ENCODE peak calls at places on chromosomes 4 and X, in nine cellular contexts. E is Kasumi-1; S is fibroblast of mammary gland; X is MM.1S; T is EL; K is activated CD4-positive, alpha-beta T cell treated with anti-CD3 and anti-CD28 coated beads, Interleukin-2, amount 50 U/mL, for 1 hour; O is cardiac muscle cell; I is left ventricle myocardium superior; Q is brain microvascular endothelial cell. Y is an unnamed sample.

GRCh38 chr4:100828986-100829685 is 311.3 kb upstream of the EMCN start:
- DNase-seq in S (peak; percentile 53), O (peak; percentile 25), T (peak; percentile 15), X (no peak), E (no peak), Q (no peak), I (no peak), K (no peak), Y (no peak)

GRCh38 chrX:66110112-66110511 is 53.9 kb upstream of the HEPH start:
- DNase-seq in X (peak; percentile 53), O (peak; percentile 20), K (no peak), I (no peak), Q (no peak), E (peak; percentile 75), T (peak; percentile 8), S (peak; percentile 39), Y (no peak)

GRCh38 chrX:1222511-1223252 is 10.2 kb upstream of the CRLF2 start:
- DNase-seq in O (no peak), K (no peak), E (no peak), Q (peak; percentile 25), I (no peak), T (peak; percentile 76), S (peak; percentile 10), X (no peak), Y (peak; percentile 68)

GRCh38 chrX:117407449-117408170 is 709.0 kb downstream of the KLHL13 start:
- DNase-seq in S (no peak), T (no peak), I (no peak), X (no peak), Q (no peak), O (no peak), K (no peak), E (no peak), Y (no peak)

GRCh38 chr4:140884431-140885058 is 128.4 kb upstream of the TBC1D9 start:
- DNase-seq in T (peak; percentile 68), S (peak; percentile 81), I (no peak), K (no peak), E (peak; percentile 84), X (peak; percentile 78), O (peak; percentile 86), Q (peak; percentile 65), Y (peak; percentile 50)

GRCh38 chr4:2799444-2799911 is 6.6 kb downstream of the SH3BP2 start:
- DNase-seq in E (peak; percentile 29), X (no peak), S (no peak), T (no peak), I (no peak), K (no peak), Q (no peak), O (no peak), Y (no peak)

GRCh38 chr4:111945014-111945413 is 200.2 kb upstream of the FAM241A start:
- DNase-seq in X (no peak), T (no peak), K (no peak), Q (no peak), S (no peak), E (peak; percentile 41), O (peak; percentile 3), I (no peak), Y (no peak)

GRCh38 chr4:1030559-1030958 is 19.1 kb downstream of the FGFRL1 start:
- DNase-seq in O (no peak), T (no peak), S (no peak), I (no peak), E (no peak), X (no peak), Q (no peak), K (no peak), Y (no peak)

GRCh38 chrX:51407520-51408409 is 75.1 kb downstream of the NUDT10 start:
- DNase-seq in X (no peak), O (no peak), I (no peak), S (no peak), K (no peak), E (no peak), Q (no peak), T (no peak), Y (peak; percentile 12)

GRCh38 chr4:139841464-139842195 is 176.0 kb downstream of the MGST2 start:
- DNase-seq in Q (no peak), E (no peak), I (no peak), X (no peak), K (no peak), O (no peak), T (no peak), S (no peak), Y (no peak)

GRCh38 chr4:122602277-122603142 is 18.4 kb downstream of the IL21 start:
- DNase-seq in Q (peak; percentile 15), O (peak; percentile 72), X (peak; percentile 74), S (peak; percentile 71), T (peak; percentile 48), I (no peak), E (peak; percentile 72), K (no peak), Y (peak; percentile 8)

GRCh38 chrX:1610736-1611135 is 4.1 kb upstream of the ASMT start:
- DNase-seq in Q (no peak), I (no peak), T (no peak), O (no peak), K (no peak), S (no peak), X (no peak), E (no peak), Y (no peak)

GRCh38 chr4:2331519-2332200 is 69.8 kb upstream of the MXD4 start:
- DNase-seq in Q (no peak), T (no peak), O (no peak), E (no peak), X (no peak), I (no peak), K (no peak), S (no peak), Y (no peak)

GRCh38 chrX:131058136-131058868 is at the start of gene ARHGAP36:
- DNase-seq in E (no peak), Q (no peak), T (no peak), S (no peak), X (no peak), K (no peak), I (no peak), O (no peak), Y (no peak)

GRCh38 chrX:920234-920799 is 289.7 kb downstream of the SHOX start:
- DNase-seq in S (peak; percentile 23), E (no peak), X (no peak), I (no peak), O (no peak), Q (peak; percentile 37), K (no peak), T (peak; percentile 94), Y (peak; percentile 79)

GRCh38 chr4:143391895-143392294 is 55.2 kb downstream of the GAB1 start:
- DNase-seq in X (no peak), I (no peak), K (no peak), Q (peak; percentile 18), E (no peak), S (peak; percentile 69), T (peak; percentile 65), O (peak; percentile 62), Y (no peak)

GRCh38 chrX:46447384-46447783 is 97.8 kb downstream of the ZNF674 start:
- DNase-seq in Q (no peak), E (no peak), O (peak; percentile 29), S (peak; percentile 18), X (no peak), I (no peak), K (no peak), T (peak; percentile 21), Y (no peak)

GRCh38 chr4:150822407-150822806 is 192.7 kb downstream of the LRBA start:
- DNase-seq in K (no peak), T (no peak), S (no peak), E (no peak), O (no peak), X (no peak), I (no peak), Q (no peak), Y (no peak)

GRCh38 chrX:20263474-20263873 is 3.2 kb downstream of the RPS6KA3 start:
- DNase-seq in S (peak; percentile 32), E (peak; percentile 4), X (peak; percentile 61), T (peak; percentile 64), O (peak; percentile 57), Q (peak; percentile 55), K (no peak), I (no peak), Y (peak; percentile 26)

GRCh38 chrX:87808576-87809243 is 291.1 kb downstream of the KLHL4 start:
- DNase-seq in Q (no peak), S (no peak), K (no peak), X (no peak), T (no peak), I (peak; percentile 12), E (no peak), O (no peak), Y (no peak)

GRCh38 chr4:88419874-88420273 is 37.0 kb upstream of the HERC5 start:
- DNase-seq in E (no peak), Q (no peak), X (peak; percentile 53), T (no peak), O (no peak), S (no peak), I (no peak), K (no peak), Y (no peak)

GRCh38 chrX:47595701-47596655 is 13.7 kb downstream of the TIMP1 start:
- DNase-seq in E (no peak), T (peak; percentile 28), I (no peak), K (no peak), X (no peak), S (peak; percentile 85), O (peak; percentile 93), Q (peak; percentile 84), Y (no peak)

GRCh38 chrX:16839224-16839851 is 30.8 kb downstream of the RBBP7 start:
- DNase-seq in I (no peak), Q (no peak), X (no peak), S (no peak), T (peak; percentile 52), E (no peak), O (no peak), K (no peak), Y (no peak)

GRCh38 chr4:188387134-188387791 is 248.0 kb downstream of the TRIML1 start:
- DNase-seq in T (no peak), X (peak; percentile 31), O (peak; percentile 25), S (no peak), E (no peak), Q (peak; percentile 63), K (no peak), I (no peak), Y (peak; percentile 17)

GRCh38 chrX:3516051-3516541 is 169.6 kb upstream of the MXRA5 start:
- DNase-seq in X (no peak), S (peak; percentile 83), E (no peak), T (peak; percentile 44), O (peak; percentile 79), Q (peak; percentile 76), I (no peak), K (no peak), Y (no peak)

GRCh38 chr4:94575652-94576051 is 123.9 kb downstream of the PDLIM5 start:
- DNase-seq in T (no peak), X (no peak), S (no peak), I (no peak), K (no peak), Q (no peak), E (no peak), O (no peak), Y (no peak)

GRCh38 chrX:129577877-129578276 is 37.8 kb downstream of the OCRL start:
- DNase-seq in E (no peak), I (no peak), Q (no peak), O (no peak), X (no peak), S (no peak), T (no peak), K (no peak), Y (no peak)

GRCh38 chr4:177091515-177091914 is 218.2 kb upstream of the NEIL3 start:
- DNase-seq in T (no peak), S (no peak), Q (no peak), X (no peak), E (no peak), I (no peak), K (no peak), O (no peak), Y (no peak)

GRCh38 chrX:155046129-155046810 is 19.6 kb downstream of the FUNDC2 start:
- DNase-seq in E (no peak), T (no peak), X (no peak), S (no peak), I (no peak), O (no peak), K (no peak), Q (no peak), Y (no peak)

GRCh38 chr4:15544196-15544730 is 74.6 kb downstream of the CC2D2A start:
- DNase-seq in E (no peak), X (no peak), T (no peak), S (no peak), O (no peak), K (no peak), Q (no peak), I (no peak), Y (no peak)

Y was measured in Daoy.